ENCODE peak calls at places on chromosomes 12 and 14, in six cellular contexts. M is neural crest cell, Y is AG04450, H is GM19239, K is aorta, L is fibroblast of villous mesenchyme. J is an unnamed sample.

GRCh38 chr14:64266206-64266605 is 28.0 kb downstream of the ESR2 start:
- DNase-seq in L (peak), M (no peak), Y (peak), H (no peak), K (no peak), J (no peak)

GRCh38 chr14:38605193-38606114 is 349.6 kb upstream of the CLEC14A start:
- DNase-seq in K (no peak), L (no peak), H (no peak), M (no peak), Y (no peak), J (no peak)

GRCh38 chr12:85279449-85280137 is 427 bp upstream of the ALX1 start:
- DNase-seq in Y (no peak), K (peak), M (no peak), L (no peak), H (no peak), J (no peak)

GRCh38 chr12:93793983-93794382 is 116.8 kb downstream of the CRADD start:
- DNase-seq in Y (peak), K (no peak), L (peak), H (no peak), M (no peak), J (no peak)

GRCh38 chr12:496736-497135 is 37.0 kb downstream of the B4GALNT3 start:
- DNase-seq in Y (no peak), K (no peak), H (no peak), L (no peak), M (no peak), J (no peak)

GRCh38 chr14:59020382-59020781 is 168.1 kb upstream of the DAAM1 start:
- DNase-seq in Y (no peak), M (no peak), K (no peak), L (peak), H (no peak), J (no peak)

GRCh38 chr14:101845896-101846295 is 84.4 kb downstream of the PPP2R5C start:
- DNase-seq in H (no peak), K (no peak), Y (no peak), L (no peak), M (no peak), J (no peak)

GRCh38 chr12:12745576-12746211 is 28.5 kb downstream of the CDKN1B start:
- DNase-seq in L (no peak), H (no peak), M (no peak), Y (no peak), K (no peak), J (no peak)

GRCh38 chr12:51661199-51661598 is 70.2 kb downstream of the SCN8A start:
- DNase-seq in M (no peak), L (no peak), K (no peak), H (no peak), Y (no peak), J (no peak)

GRCh38 chr14:91059576-91060471 is 617 bp downstream of the RPS6KA5 start:
- DNase-seq in L (no peak), K (peak), M (peak), H (peak), Y (no peak), J (no peak)

GRCh38 chr14:73786942-73787759 is 64.5 kb upstream of the PTGR2 start:
- DNase-seq in M (peak), K (peak), L (no peak), H (no peak), Y (no peak), J (no peak)

GRCh38 chr12:53727310-53728041 is at the start of gene CALCOCO1:
- DNase-seq in H (peak), L (peak), M (peak), K (peak), Y (peak), J (peak)

GRCh38 chr12:43222796-43223195 is 329.2 kb downstream of the ADAMTS20 start:
- DNase-seq in L (no peak), H (no peak), M (no peak), Y (no peak), K (no peak), J (no peak)

GRCh38 chr14:80587096-80587724 is 354.3 kb downstream of the CEP128 start:
- DNase-seq in L (peak), H (peak), M (no peak), Y (no peak), K (no peak), J (no peak)

GRCh38 chr14:88340357-88340756 is 17.3 kb upstream of the KCNK10 start:
- DNase-seq in Y (no peak), K (no peak), H (no peak), L (no peak), M (no peak), J (no peak)

GRCh38 chr12:48923117-48923516 is 2.2 kb downstream of the FKBP11 start:
- DNase-seq in K (no peak), L (no peak), H (no peak), Y (no peak), M (no peak), J (no peak)

GRCh38 chr12:24255920-24256635 is 306.6 kb upstream of the SOX5 start:
- DNase-seq in L (no peak), K (no peak), M (no peak), Y (no peak), H (no peak), J (no peak)

GRCh38 chr12:124520258-124520657 is 47.2 kb downstream of the NCOR2 start:
- DNase-seq in L (no peak), M (no peak), H (no peak), K (peak), Y (no peak), J (no peak)

GRCh38 chr12:59036973-59037807 is 116.9 kb upstream of the LRIG3 start:
- DNase-seq in L (peak), H (no peak), M (no peak), Y (no peak), K (no peak), J (no peak)

GRCh38 chr12:46221255-46222128 is 47.4 kb downstream of the SLC38A1 start:
- DNase-seq in M (no peak), L (peak), Y (no peak), K (no peak), H (no peak), J (no peak)